ENCODE peak calls at places on chromosomes 7 and 10, in four cellular contexts. V, A, W and I are unnamed samples.

GRCh38 chr7:54629771-54630170 is 87.6 kb downstream of the VSTM2A start:
- DNase-seq in A (no peak), W (no peak), V (no peak), I (no peak)

GRCh38 chr7:6530626-6531491 is 20.4 kb downstream of the GRID2IP start:
- DNase-seq in A (no peak), V (no peak), W (peak), I (peak)

GRCh38 chr7:120740348-120740747 is 117.6 kb downstream of the TSPAN12 start:
- DNase-seq in W (no peak), V (no peak), A (no peak), I (no peak)

GRCh38 chr10:97805096-97805879 is 33.5 kb upstream of the SFRP5 start:
- DNase-seq in A (no peak), W (no peak), V (no peak), I (no peak)

GRCh38 chr7:107972075-107972482 is 30.9 kb downstream of the LAMB1 start:
- DNase-seq in A (peak), V (no peak), W (peak), I (peak)

GRCh38 chr10:132383751-132384181 is 13.2 kb upstream of the PWWP2B start:
- DNase-seq in A (no peak), V (no peak), W (no peak), I (no peak)

GRCh38 chr10:118590334-118590733 is 5.1 kb downstream of the PRLHR start:
- DNase-seq in A (no peak), V (no peak), W (no peak), I (peak)

GRCh38 chr10:31749981-31750850 is 178.4 kb downstream of the ARHGAP12 start:
- DNase-seq in V (no peak), A (no peak), W (no peak), I (peak)

GRCh38 chr10:132705173-132705572 is 80.8 kb downstream of the NKX6-2 start:
- DNase-seq in W (no peak), A (no peak), V (no peak), I (no peak)

GRCh38 chr10:111475720-111476119 is 398.9 kb downstream of the ADRA2A start:
- DNase-seq in V (no peak), A (peak), W (no peak), I (no peak)

GRCh38 chr7:133691727-133692450 is 435.3 kb upstream of the LRGUK start:
- DNase-seq in A (no peak), V (no peak), W (no peak), I (no peak)

GRCh38 chr7:155190608-155191536 is 106.8 kb upstream of the INSIG1 start:
- DNase-seq in W (peak), V (no peak), A (no peak), I (peak)

GRCh38 chr7:1641661-1642260 is 28.3 kb upstream of the ELFN1 start:
- DNase-seq in A (no peak), V (no peak), W (no peak), I (no peak)

GRCh38 chr7:121336579-121336978 is 7.8 kb downstream of the WNT16 start:
- DNase-seq in W (no peak), A (no peak), V (no peak), I (no peak)

GRCh38 chr7:47266799-47267198 is 315.1 kb downstream of the TNS3 start:
- DNase-seq in V (no peak), A (peak), W (peak), I (no peak)

GRCh38 chr7:16812542-16813231 is 7.9 kb upstream of the AGR2 start:
- DNase-seq in W (no peak), A (no peak), V (no peak), I (no peak)

GRCh38 chr10:18238875-18239485 is 98.8 kb downstream of the CACNB2 start:
- DNase-seq in A (peak), V (no peak), W (peak), I (peak)

GRCh38 chr7:4479367-4480039 is 202.6 kb upstream of the FOXK1 start:
- DNase-seq in W (peak), V (no peak), A (peak), I (peak)

GRCh38 chr7:117119192-117119924 is 166.1 kb downstream of the ST7 start:
- DNase-seq in A (peak), W (peak), V (peak), I (peak)
- H3K4me3 ChIP-seq in A (no peak), W (no peak), V (no peak), I (no peak)

GRCh38 chr7:27424231-27424630 is 181.6 kb downstream of the EVX1 start:
- DNase-seq in W (no peak), A (no peak), V (no peak), I (no peak)
- TF ChIP-seq TAF1 in W (no peak), A (no peak), V (no peak), I (no peak)

DNA sequence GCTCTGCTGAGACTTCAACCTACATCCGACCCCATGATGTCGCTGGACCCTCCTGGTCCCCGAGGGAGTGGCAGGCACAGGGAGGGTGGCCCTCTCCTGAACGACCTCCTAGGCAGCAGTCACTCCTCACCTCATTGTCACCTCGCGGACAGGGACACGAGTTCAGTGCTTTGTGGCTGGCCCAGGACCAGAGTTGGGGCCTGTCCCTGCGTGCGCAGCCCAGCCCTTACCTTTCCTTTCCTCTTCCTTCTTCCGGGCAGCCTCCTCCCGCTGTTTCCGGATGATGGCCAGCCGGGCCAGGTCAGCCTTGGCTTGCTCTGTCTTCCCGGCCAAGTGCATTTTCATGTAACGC is 10.8 kb downstream of the PDAP1 start:
- DNase-seq in W (no peak), V (no peak), A (no peak), I (no peak)
- TF ChIP-seq SMC3 in W (no peak), V (no peak), A (no peak), I (no peak)

DNA sequence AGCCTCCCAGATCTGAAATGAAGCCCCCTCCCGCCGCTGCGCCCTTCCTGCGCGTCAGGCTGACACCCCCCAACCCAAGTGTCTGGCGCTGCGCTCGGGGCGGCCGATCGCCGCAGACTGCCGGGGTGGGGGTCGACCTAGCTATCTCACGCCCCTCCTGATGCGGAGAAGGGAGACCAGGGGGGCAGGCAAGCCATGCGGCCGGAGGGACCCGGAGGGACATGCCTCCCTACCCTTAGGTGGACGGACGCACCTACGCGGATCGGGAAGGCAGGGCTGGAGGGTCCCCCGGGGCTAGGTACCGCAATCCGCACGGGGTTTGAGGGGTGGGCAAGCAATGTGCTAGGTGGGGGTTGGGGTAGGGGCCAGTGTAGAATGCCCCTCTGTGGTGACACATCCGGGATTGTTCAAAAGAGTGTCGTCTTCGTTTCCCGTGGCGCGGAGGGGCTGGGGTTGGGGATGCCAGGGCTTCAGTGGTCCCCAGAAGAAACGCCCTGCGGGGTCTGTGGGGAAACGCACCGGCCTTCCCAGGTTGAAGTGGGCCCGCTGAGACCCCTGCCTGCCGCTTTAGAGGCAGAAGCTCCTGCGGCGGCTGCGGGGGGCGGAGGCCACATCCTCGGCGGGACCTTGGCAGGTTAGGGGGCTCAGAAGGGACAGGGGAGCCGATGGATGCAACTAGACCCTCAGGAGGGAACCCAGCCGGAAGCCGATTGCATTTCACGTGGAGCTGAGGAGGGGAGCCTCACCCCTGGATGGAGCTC is 913 bp downstream of the ADCYAP1R1 start:
- DNase-seq in A (no peak), W (no peak), V (no peak), I (peak)
- H3K4me3 ChIP-seq in A (no peak), W (no peak), V (no peak), I (peak)

GRCh38 chr10:21334891-21335696 is 190.4 kb downstream of the SKIDA1 start:
- DNase-seq in V (no peak), A (peak), W (peak), I (no peak)
- TF ChIP-seq TAF1 in V (no peak), A (no peak), W (no peak), I (no peak)

DNA sequence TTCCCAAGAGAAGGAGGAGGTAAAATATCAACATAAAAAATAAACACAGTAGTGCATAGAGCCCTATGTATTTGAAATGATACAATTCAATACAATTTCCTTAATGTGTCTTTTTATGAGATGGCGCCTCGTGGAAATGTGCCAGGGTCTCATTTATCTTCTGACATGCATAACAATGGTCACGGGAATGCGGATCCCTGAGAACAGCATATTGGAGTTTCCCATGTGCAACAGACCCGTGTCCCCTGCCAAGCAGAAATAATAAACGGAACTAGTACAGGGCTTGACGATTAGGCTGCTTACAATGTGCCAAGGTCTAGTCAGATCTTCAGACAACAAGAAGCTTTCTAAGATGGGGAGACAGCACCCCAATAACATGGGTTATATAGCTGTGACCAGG is 217.9 kb downstream of the ARHGAP21 start:
- DNase-seq in A (no peak), V (no peak), W (no peak), I (no peak)
- TF ChIP-seq SMC3 in A (no peak), V (no peak), W (no peak), I (no peak)

DNA sequence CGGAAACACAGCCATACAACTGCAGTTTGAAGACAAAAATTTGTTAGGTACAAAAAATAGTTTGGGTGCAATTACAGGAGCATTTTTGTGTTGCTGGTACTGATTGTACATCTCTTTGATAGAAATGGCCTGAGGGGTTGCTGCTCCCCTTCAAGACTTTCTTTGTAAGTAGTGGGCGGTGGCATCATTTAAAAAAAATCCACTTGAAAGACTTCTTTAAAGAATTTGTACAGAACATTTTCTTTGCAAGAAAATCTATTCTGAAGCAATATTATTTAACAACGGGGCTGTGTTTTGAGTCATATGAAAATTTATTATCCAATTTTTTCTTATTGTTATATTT is 144.1 kb upstream of the CAV2 start:
- DNase-seq in W (no peak), A (no peak), V (no peak), I (no peak)
- H3K4me3 ChIP-seq in W (no peak), A (no peak), V (no peak), I (peak)

GRCh38 chr10:78923644-78924318 is 145.0 kb upstream of the ZMIZ1 start:
- DNase-seq in A (no peak), V (no peak), W (no peak), I (no peak)

GRCh38 chr10:78927257-78927995 is 141.3 kb upstream of the ZMIZ1 start:
- DNase-seq in V (no peak), A (no peak), W (no peak), I (no peak)

GRCh38 chr10:78924319-78925003 is 144.3 kb upstream of the ZMIZ1 start:
- DNase-seq in A (no peak), V (no peak), W (no peak), I (no peak)

GRCh38 chr10:78925275-78925674 is 143.5 kb upstream of the ZMIZ1 start:
- DNase-seq in W (no peak), A (no peak), V (no peak), I (no peak)

DNA sequence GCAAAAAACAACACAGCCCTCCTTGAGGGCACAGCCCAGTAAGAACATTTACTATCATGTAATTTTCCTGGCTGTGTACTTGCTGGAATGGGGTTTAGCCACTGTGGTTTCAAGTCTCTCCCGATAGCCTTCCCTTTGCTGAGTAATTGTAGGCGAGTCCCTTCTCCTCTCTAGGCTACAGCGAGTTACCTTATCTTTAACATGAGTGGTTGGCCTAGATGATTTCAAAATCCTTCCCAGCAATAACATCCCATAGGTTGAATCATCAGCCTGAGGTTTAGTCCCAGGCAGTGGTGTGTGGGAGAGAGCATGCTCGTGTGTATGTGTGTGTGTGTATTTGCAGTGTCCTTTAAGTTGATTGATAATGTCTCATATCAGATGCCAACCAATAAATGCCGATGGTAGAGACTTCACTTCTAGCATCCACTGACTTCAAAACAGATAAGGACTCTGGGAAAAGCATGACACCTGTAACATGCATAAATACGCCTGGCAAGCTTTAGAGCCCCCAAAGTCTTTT is 142.9 kb upstream of the ZMIZ1 start:
- DNase-seq in V (no peak), A (no peak), W (peak), I (no peak)
- TF ChIP-seq TAF1 in V (no peak), A (no peak), W (no peak), I (no peak)

GRCh38 chr10:95241533-95241932 is 47.5 kb downstream of the ACSM6 start:
- DNase-seq in V (no peak), W (no peak), A (no peak), I (no peak)
- TF ChIP-seq SMC3 in V (no peak), W (no peak), A (no peak), I (no peak)

DNA sequence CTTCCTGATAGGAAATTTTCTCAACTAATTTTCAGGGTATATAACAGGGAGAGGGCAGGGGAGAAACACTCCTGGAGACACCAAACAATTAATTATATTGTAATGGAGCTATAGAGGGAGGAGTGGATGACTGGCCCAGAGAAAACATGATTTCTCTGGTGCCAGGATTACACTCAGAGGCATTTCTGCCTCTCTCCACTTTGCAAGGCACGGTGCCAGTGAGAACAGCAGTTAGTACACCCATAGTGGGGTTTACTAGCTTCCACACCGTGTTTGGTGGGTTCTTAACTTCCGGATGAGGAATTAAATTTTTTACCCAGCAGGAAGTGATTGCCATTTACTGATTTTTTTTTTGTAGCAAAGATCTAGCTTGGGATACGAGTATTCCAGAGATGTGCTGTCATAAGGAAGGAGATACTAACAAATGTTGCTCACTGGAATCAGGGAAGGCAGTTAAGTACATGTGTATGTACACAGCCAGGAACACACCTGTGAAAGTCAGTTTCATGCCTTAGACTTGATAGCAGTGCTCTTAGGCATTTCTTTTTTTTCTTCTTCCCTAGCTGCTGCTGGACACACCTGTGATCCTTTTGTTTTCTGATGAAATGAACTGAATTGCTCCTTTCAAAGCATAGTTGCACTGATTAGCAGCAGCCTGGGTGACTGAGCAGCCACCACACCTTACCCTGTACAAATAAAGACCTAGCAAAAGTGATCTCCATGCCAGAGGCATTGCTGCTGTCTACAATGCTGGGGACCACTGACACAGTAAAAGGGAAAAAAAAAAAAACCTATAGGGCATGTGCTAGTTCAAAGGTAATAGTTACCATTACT is 58.1 kb downstream of the POLL start:
- DNase-seq in A (no peak), W (no peak), V (no peak), I (no peak)
- H3K4me3 ChIP-seq in A (no peak), W (no peak), V (no peak), I (no peak)